ENCODE peak calls at places on chromosomes 13 and 19, in nine cellular contexts. Q, F, W, Z, X, G, H, U and E are unnamed samples.

GRCh38 chr19:38974599-38975213 is 836 bp downstream of the FBXO17 start:
- DNase-seq in Q (no peak), F (peak), W (no peak), Z (no peak), X (no peak), G (no peak), H (no peak), U (no peak), E (no peak)

GRCh38 chr19:6060600-6061391 is 49.5 kb downstream of the RFX2 start:
- DNase-seq in Q (no peak), F (peak), W (no peak), Z (no peak), X (no peak), G (peak), H (no peak), U (no peak), E (no peak)

GRCh38 chr13:31031482-31031881 is 99.0 kb downstream of the TEX26 start:
- DNase-seq in Q (no peak), F (no peak), W (no peak), Z (no peak), X (no peak), G (no peak), H (no peak), U (no peak), E (no peak)

GRCh38 chr19:38932425-38933179 is 1.9 kb downstream of the MRPS12 start:
- DNase-seq in Q (peak), F (peak), W (no peak), Z (peak), X (no peak), G (peak), H (no peak), U (peak), E (no peak)

GRCh38 chr19:14840206-14840605 is 5.2 kb upstream of the OR7A5 start:
- DNase-seq in Q (no peak), F (no peak), W (no peak), Z (no peak), X (no peak), G (no peak), H (no peak), U (no peak), E (no peak)

GRCh38 chr19:35479278-35479677 is 11.0 kb downstream of the KRTDAP start:
- DNase-seq in Q (no peak), F (no peak), W (no peak), Z (no peak), X (no peak), G (no peak), H (no peak), U (no peak), E (no peak)

GRCh38 chr19:55176116-55176515 is 4.0 kb downstream of the SYT5 start:
- DNase-seq in Q (no peak), F (no peak), W (no peak), Z (no peak), X (no peak), G (no peak), H (no peak), U (peak), E (no peak)

GRCh38 chr19:41626877-41627276 is at the start of gene CEACAM4:
- DNase-seq in Q (no peak), F (no peak), W (no peak), Z (no peak), X (no peak), G (peak), H (no peak), U (no peak), E (no peak)

GRCh38 chr13:99902657-99903056 is 68.9 kb downstream of the ZIC5 start:
- DNase-seq in Q (no peak), F (no peak), W (no peak), Z (no peak), X (no peak), G (no peak), H (no peak), U (no peak), E (no peak)

GRCh38 chr13:37617162-37617561 is 18.6 kb upstream of the POSTN start:
- DNase-seq in Q (peak), F (peak), W (no peak), Z (no peak), X (no peak), G (no peak), H (no peak), U (no peak), E (no peak)

GRCh38 chr13:24511824-24512207 is 762 bp downstream of the PARP4 start:
- DNase-seq in Q (peak), F (no peak), W (peak), Z (no peak), X (no peak), G (no peak), H (no peak), U (peak), E (no peak)

GRCh38 chr19:38173324-38174041 is 50.5 kb downstream of the DPF1 start:
- DNase-seq in Q (no peak), F (peak), W (no peak), Z (no peak), X (no peak), G (no peak), H (no peak), U (no peak), E (no peak)

GRCh38 chr13:51342706-51343105 is 3.2 kb downstream of the SERPINE3 start:
- DNase-seq in Q (no peak), F (peak), W (no peak), Z (no peak), X (no peak), G (no peak), H (peak), U (no peak), E (no peak)

GRCh38 chr13:73406454-73406853 is 347.6 kb downstream of the KLF5 start:
- DNase-seq in Q (no peak), F (no peak), W (no peak), Z (no peak), X (no peak), G (no peak), H (no peak), U (no peak), E (no peak)

GRCh38 chr13:21871919-21872318 is 201.0 kb downstream of the FGF9 start:
- DNase-seq in Q (no peak), F (no peak), W (no peak), Z (no peak), X (no peak), G (no peak), H (no peak), U (no peak), E (no peak)

GRCh38 chr13:30364133-30364532 is 56.8 kb upstream of the KATNAL1 start:
- DNase-seq in Q (no peak), F (peak), W (no peak), Z (no peak), X (no peak), G (no peak), H (no peak), U (no peak), E (no peak)

GRCh38 chr13:50529154-50529882 is 314.2 kb downstream of the DLEU7 start:
- DNase-seq in Q (peak), F (peak), W (peak), Z (no peak), X (peak), G (peak), H (peak), U (no peak), E (no peak)

GRCh38 chr13:26449063-26449848 is 108.2 kb upstream of the WASF3 start:
- DNase-seq in Q (no peak), F (no peak), W (no peak), Z (no peak), X (no peak), G (no peak), H (no peak), U (no peak), E (no peak)

GRCh38 chr19:5154129-5154798 is 185.4 kb downstream of the KDM4B start:
- DNase-seq in Q (peak), F (peak), W (peak), Z (peak), X (no peak), G (peak), H (no peak), U (peak), E (peak)

GRCh38 chr19:39390460-39390758 is 497 bp downstream of the PAF1 start:
- DNase-seq in Q (no peak), F (no peak), W (peak), Z (no peak), X (no peak), G (no peak), H (no peak), U (no peak), E (no peak)

GRCh38 chr19:56140583-56141415 is at the start of gene ZNF444:
- DNase-seq in Q (peak), F (peak), W (peak), Z (peak), X (peak), G (peak), H (peak), U (peak), E (peak)

GRCh38 chr13:30047154-30047874 is 196.9 kb upstream of the UBL3 start:
- DNase-seq in Q (no peak), F (no peak), W (no peak), Z (no peak), X (no peak), G (no peak), H (no peak), U (no peak), E (no peak)

GRCh38 chr13:32791545-32792172 is 205.4 kb downstream of the PDS5B start:
- DNase-seq in Q (no peak), F (no peak), W (no peak), Z (no peak), X (no peak), G (no peak), H (no peak), U (peak), E (no peak)

GRCh38 chr13:46232281-46232680 is 20.6 kb downstream of the LRRC63 start:
- DNase-seq in Q (no peak), F (peak), W (no peak), Z (no peak), X (no peak), G (no peak), H (no peak), U (no peak), E (no peak)

GRCh38 chr19:43957891-43958290 is 6.9 kb downstream of the ZNF221 start:
- DNase-seq in Q (no peak), F (peak), W (no peak), Z (no peak), X (no peak), G (no peak), H (peak), U (no peak), E (no peak)

GRCh38 chr19:36421749-36422481 is 3.5 kb upstream of the ZFP82 start:
- DNase-seq in Q (no peak), F (no peak), W (no peak), Z (no peak), X (no peak), G (no peak), H (no peak), U (no peak), E (no peak)

GRCh38 chr19:7673995-7674667 is 2.8 kb upstream of the MCEMP1 start:
- DNase-seq in Q (peak), F (peak), W (peak), Z (peak), X (no peak), G (peak), H (no peak), U (peak), E (peak)

GRCh38 chr19:12947702-12948596 is 2.3 kb downstream of the RAD23A start:
- DNase-seq in Q (no peak), F (no peak), W (no peak), Z (no peak), X (no peak), G (no peak), H (no peak), U (no peak), E (no peak)

GRCh38 chr13:75425216-75426009 is 56.6 kb downstream of the TBC1D4 start:
- DNase-seq in Q (no peak), F (no peak), W (no peak), Z (no peak), X (no peak), G (no peak), H (no peak), U (peak), E (no peak)

GRCh38 chr19:58476498-58477015 is 405 bp downstream of the ZNF446 start:
- DNase-seq in Q (peak), F (peak), W (no peak), Z (no peak), X (no peak), G (no peak), H (no peak), U (no peak), E (no peak)

GRCh38 chr13:59681630-59682311 is 482.0 kb downstream of the DIAPH3 start:
- DNase-seq in Q (no peak), F (no peak), W (no peak), Z (no peak), X (no peak), G (no peak), H (no peak), U (no peak), E (no peak)

GRCh38 chr13:76972430-76972829 is 19.5 kb upstream of the CLN5 start:
- DNase-seq in Q (peak), F (peak), W (no peak), Z (no peak), X (peak), G (peak), H (no peak), U (no peak), E (no peak)

GRCh38 chr13:112910016-112910415 is 59.0 kb upstream of the MCF2L start:
- DNase-seq in Q (no peak), F (no peak), W (no peak), Z (no peak), X (no peak), G (no peak), H (no peak), U (no peak), E (no peak)
- TF ChIP-seq CTCF in Q (peak), F (no peak), W (no peak), Z (no peak), X (no peak), G (peak), H (peak), U (no peak), E (no peak)

GRCh38 chr19:18060472-18060871 is 26.3 kb downstream of the IL12RB1 start:
- DNase-seq in Q (no peak), F (no peak), W (no peak), Z (no peak), X (no peak), G (peak), H (no peak), U (no peak), E (no peak)

GRCh38 chr19:18059902-18060301 is 26.8 kb downstream of the IL12RB1 start:
- DNase-seq in Q (no peak), F (no peak), W (no peak), Z (no peak), X (no peak), G (no peak), H (no peak), U (no peak), E (no peak)

GRCh38 chr19:18057557-18057956 is 29.2 kb downstream of the IL12RB1 start:
- DNase-seq in Q (no peak), F (peak), W (no peak), Z (no peak), X (no peak), G (no peak), H (no peak), U (no peak), E (no peak)

GRCh38 chr19:18058208-18059009 is 28.3 kb downstream of the IL12RB1 start:
- DNase-seq in Q (peak), F (peak), W (peak), Z (peak), X (peak), G (peak), H (no peak), U (peak), E (peak)

GRCh38 chr19:18059297-18059696 is 27.4 kb downstream of the IL12RB1 start:
- DNase-seq in Q (no peak), F (no peak), W (no peak), Z (no peak), X (no peak), G (no peak), H (no peak), U (no peak), E (no peak)
- TF ChIP-seq CTCF in Q (no peak), F (no peak), W (no peak), Z (no peak), X (no peak), G (no peak), H (no peak), U (peak), E (no peak)

GRCh38 chr13:106088094-106088493 is 447.4 kb downstream of the EFNB2 start:
- DNase-seq in Q (no peak), F (no peak), W (no peak), Z (no peak), X (no peak), G (no peak), H (no peak), U (no peak), E (no peak)

GRCh38 chr13:106078191-106078590 is 457.3 kb downstream of the EFNB2 start:
- DNase-seq in Q (peak), F (peak), W (no peak), Z (no peak), X (no peak), G (no peak), H (no peak), U (no peak), E (no peak)

GRCh38 chr13:106087201-106087600 is 448.3 kb downstream of the EFNB2 start:
- DNase-seq in Q (no peak), F (no peak), W (peak), Z (no peak), X (no peak), G (no peak), H (no peak), U (no peak), E (no peak)

GRCh38 chr13:106089251-106089940 is 446.1 kb downstream of the EFNB2 start:
- DNase-seq in Q (no peak), F (no peak), W (no peak), Z (no peak), X (no peak), G (no peak), H (no peak), U (no peak), E (no peak)

DNA sequence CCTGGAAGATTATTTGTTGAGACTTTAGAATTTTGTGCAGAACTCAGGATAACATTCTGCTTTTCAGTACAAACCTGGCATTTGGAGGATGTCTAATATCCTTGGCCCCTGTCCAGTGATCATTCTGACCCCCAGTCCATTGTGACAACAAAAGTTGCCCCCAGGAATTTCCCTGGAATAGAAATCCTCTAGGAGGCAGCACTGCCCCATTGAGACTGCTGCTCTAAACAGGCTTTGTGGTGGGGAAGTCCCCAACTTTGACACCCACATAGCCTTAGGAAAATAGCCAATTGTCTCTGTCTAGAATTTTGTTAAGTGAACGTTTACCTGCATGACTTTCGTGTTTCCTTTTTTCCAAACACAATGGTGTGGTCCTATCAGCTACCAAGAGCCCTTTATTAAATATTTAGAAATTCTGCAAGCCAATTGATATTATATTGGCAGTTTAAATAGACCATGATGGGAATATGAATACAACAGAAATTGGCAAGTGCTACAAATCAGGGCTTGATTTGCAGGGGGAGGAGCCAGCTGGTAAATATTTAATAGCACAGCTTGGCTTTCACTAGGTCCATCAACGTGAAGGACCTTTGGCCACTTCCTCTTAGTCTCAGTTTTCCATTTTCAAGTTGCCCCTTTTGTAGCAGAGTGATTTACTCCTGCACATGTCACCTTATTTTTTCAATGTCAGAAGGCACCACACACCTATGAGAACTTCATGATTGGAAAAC is 451.7 kb downstream of the EFNB2 start:
- DNase-seq in Q (peak), F (peak), W (peak), Z (no peak), X (no peak), G (peak), H (no peak), U (no peak), E (no peak)
- TF ChIP-seq CTCF in Q (peak), F (peak), W (peak), Z (peak), X (no peak), G (peak), H (peak), U (peak), E (no peak)

DNA sequence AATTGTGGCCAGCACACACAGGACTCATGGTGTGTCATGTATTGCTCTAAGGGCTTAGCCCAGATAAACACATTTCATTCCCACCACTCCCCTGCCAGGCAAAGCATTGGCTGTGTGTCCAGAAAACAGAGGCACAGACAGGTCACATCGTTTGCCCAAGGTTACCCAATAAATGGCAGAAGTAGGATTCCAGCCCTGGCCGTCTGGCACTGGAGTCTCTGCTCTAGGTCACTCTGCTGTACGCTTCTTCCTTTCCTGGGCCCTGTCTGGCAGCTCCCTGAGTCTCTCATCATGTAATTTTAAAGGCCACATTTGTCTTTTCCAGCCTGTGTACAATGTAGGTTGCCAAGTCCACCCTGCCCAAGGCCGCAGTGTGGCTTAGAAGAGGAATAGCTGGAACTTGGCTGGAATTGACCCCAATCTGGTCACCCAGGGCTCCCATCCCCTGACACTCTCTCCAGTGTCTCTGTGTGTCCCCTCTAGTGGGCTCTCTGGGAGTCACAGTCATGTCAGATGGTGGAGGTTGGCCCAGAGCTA is 264.5 kb upstream of the TSHZ3 start:
- DNase-seq in Q (no peak), F (no peak), W (no peak), Z (no peak), X (peak), G (no peak), H (no peak), U (no peak), E (no peak)
- TF ChIP-seq CTCF in Q (no peak), F (no peak), W (no peak), Z (peak), X (peak), G (peak), H (no peak), U (no peak), E (no peak)

GRCh38 chr19:10533656-10534386 is 9.9 kb upstream of the ATG4D start:
- DNase-seq in Q (no peak), F (peak), W (no peak), Z (no peak), X (no peak), G (no peak), H (peak), U (no peak), E (no peak)
- TF ChIP-seq CTCF in Q (no peak), F (no peak), W (no peak), Z (no peak), X (no peak), G (no peak), H (no peak), U (peak), E (no peak)